ENCODE peak calls at places on chromosome 3, in eight cellular contexts. One of them, this sample, is unnamed.

GRCh38 chr3:156449712-156450574 is 105.0 kb downstream of the SSR3 start:
- DNase-seq in AG04449: no peak
- DNase-seq in left lung: no peak
- DNase-seq in PC-9: peak
- DNase-seq in neuronal stem cell: no peak
- DNase-seq in right atrium auricular region: no peak
- DNase-seq in left ventricle myocardium inferior: no peak
- DNase-seq in heart left ventricle: no peak
- DNase-seq in this sample: no peak

GRCh38 chr3:76586471-76586870 is 453.4 kb upstream of the ROBO2 start:
- DNase-seq in left lung: no peak
- DNase-seq in PC-9: no peak
- DNase-seq in left ventricle myocardium inferior: no peak
- DNase-seq in right atrium auricular region: no peak
- DNase-seq in heart left ventricle: no peak
- DNase-seq in AG04449: no peak
- DNase-seq in neuronal stem cell: no peak
- DNase-seq in this sample: no peak

GRCh38 chr3:158313344-158313927 is 203.5 kb downstream of the RSRC1 start:
- DNase-seq in left ventricle myocardium inferior: no peak
- DNase-seq in neuronal stem cell: no peak
- DNase-seq in heart left ventricle: no peak
- DNase-seq in AG04449: no peak
- DNase-seq in PC-9: no peak
- DNase-seq in right atrium auricular region: no peak
- DNase-seq in left lung: no peak
- DNase-seq in this sample: peak

GRCh38 chr3:62559831-62560445 is 186.6 kb upstream of the FEZF2 start:
- DNase-seq in left ventricle myocardium inferior: no peak
- DNase-seq in left lung: no peak
- DNase-seq in PC-9: no peak
- DNase-seq in right atrium auricular region: no peak
- DNase-seq in AG04449: no peak
- DNase-seq in heart left ventricle: no peak
- DNase-seq in neuronal stem cell: no peak
- DNase-seq in this sample: no peak

GRCh38 chr3:52015431-52016256 is 19.9 kb upstream of the RPL29 start:
- DNase-seq in AG04449: no peak
- DNase-seq in PC-9: no peak
- DNase-seq in left lung: no peak
- DNase-seq in right atrium auricular region: no peak
- DNase-seq in heart left ventricle: no peak
- DNase-seq in left ventricle myocardium inferior: no peak
- DNase-seq in neuronal stem cell: no peak
- DNase-seq in this sample: no peak

GRCh38 chr3:124140751-124141150 is 148.8 kb upstream of the ROPN1 start:
- DNase-seq in AG04449: no peak
- DNase-seq in heart left ventricle: no peak
- DNase-seq in neuronal stem cell: no peak
- DNase-seq in left ventricle myocardium inferior: no peak
- DNase-seq in left lung: no peak
- DNase-seq in right atrium auricular region: no peak
- DNase-seq in PC-9: no peak
- DNase-seq in this sample: no peak

GRCh38 chr3:109927161-109927560 is 589.8 kb upstream of the DPPA4 start:
- DNase-seq in left ventricle myocardium inferior: no peak
- DNase-seq in right atrium auricular region: no peak
- DNase-seq in heart left ventricle: no peak
- DNase-seq in PC-9: peak
- DNase-seq in left lung: no peak
- DNase-seq in neuronal stem cell: no peak
- DNase-seq in AG04449: peak
- DNase-seq in this sample: no peak

GRCh38 chr3:99895706-99896441 is 78.2 kb downstream of the CMSS1 start:
- DNase-seq in heart left ventricle: no peak
- DNase-seq in left lung: no peak
- DNase-seq in AG04449: peak
- DNase-seq in left ventricle myocardium inferior: no peak
- DNase-seq in neuronal stem cell: no peak
- DNase-seq in PC-9: peak
- DNase-seq in right atrium auricular region: no peak
- DNase-seq in this sample: no peak

GRCh38 chr3:112818289-112818688 is 28.4 kb downstream of the CD200R1L start:
- DNase-seq in heart left ventricle: no peak
- DNase-seq in left ventricle myocardium inferior: no peak
- DNase-seq in neuronal stem cell: no peak
- DNase-seq in left lung: no peak
- DNase-seq in PC-9: peak
- DNase-seq in AG04449: no peak
- DNase-seq in right atrium auricular region: no peak
- DNase-seq in this sample: no peak

GRCh38 chr3:148150141-148150540 is 547.6 kb upstream of the AGTR1 start:
- DNase-seq in left ventricle myocardium inferior: no peak
- DNase-seq in neuronal stem cell: no peak
- DNase-seq in PC-9: no peak
- DNase-seq in heart left ventricle: no peak
- DNase-seq in right atrium auricular region: no peak
- DNase-seq in left lung: no peak
- DNase-seq in AG04449: no peak
- DNase-seq in this sample: no peak

GRCh38 chr3:17678116-17678741 is 64.2 kb downstream of the TBC1D5 start:
- DNase-seq in left ventricle myocardium inferior: no peak
- DNase-seq in AG04449: no peak
- DNase-seq in left lung: no peak
- DNase-seq in neuronal stem cell: no peak
- DNase-seq in heart left ventricle: no peak
- DNase-seq in right atrium auricular region: no peak
- DNase-seq in PC-9: no peak
- DNase-seq in this sample: no peak

GRCh38 chr3:173397161-173398110 is at the start of gene NLGN1:
- DNase-seq in neuronal stem cell: peak
- DNase-seq in heart left ventricle: peak
- DNase-seq in left ventricle myocardium inferior: peak
- DNase-seq in left lung: peak
- DNase-seq in AG04449: peak
- DNase-seq in PC-9: no peak
- DNase-seq in right atrium auricular region: peak
- DNase-seq in this sample: peak

GRCh38 chr3:139870000-139870675 is 64.8 kb upstream of the CLSTN2 start:
- DNase-seq in AG04449: no peak
- DNase-seq in neuronal stem cell: no peak
- DNase-seq in heart left ventricle: no peak
- DNase-seq in left lung: no peak
- DNase-seq in PC-9: no peak
- DNase-seq in left ventricle myocardium inferior: no peak
- DNase-seq in right atrium auricular region: no peak
- DNase-seq in this sample: no peak

GRCh38 chr3:53478166-53478830 is 16.1 kb upstream of the CACNA1D start:
- DNase-seq in PC-9: no peak
- DNase-seq in left lung: no peak
- DNase-seq in heart left ventricle: no peak
- DNase-seq in left ventricle myocardium inferior: no peak
- DNase-seq in right atrium auricular region: no peak
- DNase-seq in AG04449: no peak
- DNase-seq in neuronal stem cell: no peak
- DNase-seq in this sample: no peak

GRCh38 chr3:8549354-8549753 is 47.7 kb downstream of the LMCD1 start:
- DNase-seq in neuronal stem cell: no peak
- DNase-seq in left ventricle myocardium inferior: no peak
- DNase-seq in PC-9: no peak
- DNase-seq in right atrium auricular region: no peak
- DNase-seq in left lung: no peak
- DNase-seq in AG04449: no peak
- DNase-seq in heart left ventricle: no peak
- DNase-seq in this sample: no peak

GRCh38 chr3:160648701-160649100 is 28.3 kb upstream of the ARL14 start:
- DNase-seq in right atrium auricular region: no peak
- DNase-seq in AG04449: no peak
- DNase-seq in heart left ventricle: no peak
- DNase-seq in left ventricle myocardium inferior: no peak
- DNase-seq in PC-9: no peak
- DNase-seq in neuronal stem cell: no peak
- DNase-seq in left lung: no peak
- DNase-seq in this sample: no peak

GRCh38 chr3:17052348-17052747 is 167.6 kb downstream of the PLCL2 start:
- DNase-seq in right atrium auricular region: no peak
- DNase-seq in left ventricle myocardium inferior: no peak
- DNase-seq in left lung: no peak
- DNase-seq in AG04449: no peak
- DNase-seq in heart left ventricle: no peak
- DNase-seq in PC-9: no peak
- DNase-seq in neuronal stem cell: no peak
- DNase-seq in this sample: no peak

GRCh38 chr3:52407779-52408178 is 37.1 kb downstream of the SEMA3G start:
- DNase-seq in left ventricle myocardium inferior: peak
- DNase-seq in right atrium auricular region: no peak
- DNase-seq in AG04449: no peak
- DNase-seq in left lung: no peak
- DNase-seq in neuronal stem cell: no peak
- DNase-seq in heart left ventricle: peak
- DNase-seq in PC-9: no peak
- DNase-seq in this sample: no peak

GRCh38 chr3:31462050-31462569 is 70.6 kb upstream of the STT3B start:
- DNase-seq in heart left ventricle: no peak
- DNase-seq in AG04449: no peak
- DNase-seq in PC-9: no peak
- DNase-seq in left lung: no peak
- DNase-seq in right atrium auricular region: no peak
- DNase-seq in neuronal stem cell: no peak
- DNase-seq in left ventricle myocardium inferior: no peak
- DNase-seq in this sample: no peak

GRCh38 chr3:170815340-170815739 is 54.7 kb downstream of the RPL22L1 start:
- DNase-seq in PC-9: peak
- DNase-seq in heart left ventricle: no peak
- DNase-seq in neuronal stem cell: no peak
- DNase-seq in left ventricle myocardium inferior: no peak
- DNase-seq in left lung: no peak
- DNase-seq in right atrium auricular region: no peak
- DNase-seq in AG04449: no peak
- DNase-seq in this sample: no peak

GRCh38 chr3:141115752-141116541 is 64.8 kb downstream of the SPSB4 start:
- DNase-seq in left lung: no peak
- DNase-seq in left ventricle myocardium inferior: no peak
- DNase-seq in neuronal stem cell: no peak
- DNase-seq in heart left ventricle: no peak
- DNase-seq in PC-9: no peak
- DNase-seq in AG04449: no peak
- DNase-seq in right atrium auricular region: peak
- DNase-seq in this sample: no peak

GRCh38 chr3:185280572-185281365 is 26.9 kb upstream of the EHHADH start:
- DNase-seq in neuronal stem cell: no peak
- DNase-seq in right atrium auricular region: no peak
- DNase-seq in AG04449: no peak
- DNase-seq in left lung: no peak
- DNase-seq in heart left ventricle: no peak
- DNase-seq in left ventricle myocardium inferior: no peak
- DNase-seq in PC-9: peak
- DNase-seq in this sample: peak

GRCh38 chr3:36700537-36701248 is 63.7 kb downstream of the DCLK3 start:
- DNase-seq in AG04449: no peak
- DNase-seq in left lung: peak
- DNase-seq in neuronal stem cell: peak
- DNase-seq in PC-9: peak
- DNase-seq in left ventricle myocardium inferior: peak
- DNase-seq in right atrium auricular region: no peak
- DNase-seq in heart left ventricle: peak
- DNase-seq in this sample: peak

GRCh38 chr3:194278186-194278845 is 72.8 kb downstream of the CPN2 start:
- DNase-seq in right atrium auricular region: peak
- DNase-seq in heart left ventricle: peak
- DNase-seq in left lung: no peak
- DNase-seq in neuronal stem cell: no peak
- DNase-seq in AG04449: no peak
- DNase-seq in PC-9: no peak
- DNase-seq in left ventricle myocardium inferior: no peak
- DNase-seq in this sample: no peak

GRCh38 chr3:150797155-150797554 is 34.2 kb upstream of the SIAH2 start:
- DNase-seq in PC-9: no peak
- DNase-seq in right atrium auricular region: no peak
- DNase-seq in left ventricle myocardium inferior: no peak
- DNase-seq in neuronal stem cell: no peak
- DNase-seq in AG04449: no peak
- DNase-seq in heart left ventricle: no peak
- DNase-seq in left lung: no peak
- DNase-seq in this sample: no peak

GRCh38 chr3:195918176-195918575 is 9.8 kb upstream of the TNK2 start:
- DNase-seq in left lung: no peak
- DNase-seq in neuronal stem cell: no peak
- DNase-seq in AG04449: no peak
- DNase-seq in PC-9: no peak
- DNase-seq in left ventricle myocardium inferior: peak
- DNase-seq in right atrium auricular region: no peak
- DNase-seq in heart left ventricle: no peak
- DNase-seq in this sample: no peak
- H3K4me3 ChIP-seq in left lung: no peak
- H3K4me3 ChIP-seq in neuronal stem cell: no peak
- H3K4me3 ChIP-seq in AG04449: no peak
- H3K4me3 ChIP-seq in PC-9: no peak
- H3K4me3 ChIP-seq in left ventricle myocardium inferior: no peak
- H3K4me3 ChIP-seq in right atrium auricular region: no peak
- H3K4me3 ChIP-seq in heart left ventricle: no peak
- H3K4me3 ChIP-seq in this sample: no peak

GRCh38 chr3:192408007-192408655 is 319.2 kb downstream of the FGF12 start:
- DNase-seq in left ventricle myocardium inferior: peak
- DNase-seq in AG04449: no peak
- DNase-seq in right atrium auricular region: no peak
- DNase-seq in PC-9: no peak
- DNase-seq in left lung: no peak
- DNase-seq in neuronal stem cell: peak
- DNase-seq in heart left ventricle: no peak
- DNase-seq in this sample: no peak
- H3K4me3 ChIP-seq in left ventricle myocardium inferior: peak
- H3K4me3 ChIP-seq in AG04449: no peak
- H3K4me3 ChIP-seq in right atrium auricular region: peak
- H3K4me3 ChIP-seq in PC-9: no peak
- H3K4me3 ChIP-seq in left lung: peak
- H3K4me3 ChIP-seq in neuronal stem cell: peak
- H3K4me3 ChIP-seq in heart left ventricle: peak
- H3K4me3 ChIP-seq in this sample: peak

DNA sequence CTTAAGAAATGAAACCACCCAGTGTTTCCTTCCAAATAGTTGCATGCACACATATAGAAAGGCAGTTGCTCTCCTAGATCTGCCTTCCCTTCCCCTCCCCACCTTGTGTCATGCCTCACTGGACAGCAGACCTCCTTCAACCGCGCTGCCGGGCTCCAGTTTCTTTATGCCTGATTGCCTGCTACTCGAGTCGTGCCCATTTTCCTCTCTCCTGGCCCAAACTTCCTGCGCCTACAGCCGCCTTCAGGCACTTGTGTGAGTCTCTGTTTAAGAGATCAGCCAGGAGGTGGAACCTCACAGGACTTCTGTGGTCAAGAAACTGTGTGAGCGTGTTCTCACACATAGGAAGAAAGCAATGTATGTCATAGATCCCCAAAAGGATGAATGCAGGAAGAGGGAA is 8.8 kb upstream of the FAM107A start:
- DNase-seq in right atrium auricular region: no peak
- DNase-seq in AG04449: no peak
- DNase-seq in left lung: no peak
- DNase-seq in neuronal stem cell: no peak
- DNase-seq in PC-9: no peak
- DNase-seq in left ventricle myocardium inferior: no peak
- DNase-seq in heart left ventricle: no peak
- DNase-seq in this sample: no peak
- H3K4me3 ChIP-seq in right atrium auricular region: peak
- H3K4me3 ChIP-seq in AG04449: no peak
- H3K4me3 ChIP-seq in left lung: no peak
- H3K4me3 ChIP-seq in neuronal stem cell: no peak
- H3K4me3 ChIP-seq in PC-9: peak
- H3K4me3 ChIP-seq in left ventricle myocardium inferior: peak
- H3K4me3 ChIP-seq in heart left ventricle: peak
- H3K4me3 ChIP-seq in this sample: no peak

GRCh38 chr3:123110238-123110952 is 43.6 kb downstream of the PDIA5 start:
- DNase-seq in neuronal stem cell: peak
- DNase-seq in left ventricle myocardium inferior: no peak
- DNase-seq in AG04449: no peak
- DNase-seq in PC-9: no peak
- DNase-seq in heart left ventricle: no peak
- DNase-seq in left lung: no peak
- DNase-seq in right atrium auricular region: no peak
- DNase-seq in this sample: no peak
- H3K4me3 ChIP-seq in neuronal stem cell: no peak
- H3K4me3 ChIP-seq in left ventricle myocardium inferior: no peak
- H3K4me3 ChIP-seq in AG04449: no peak
- H3K4me3 ChIP-seq in PC-9: no peak
- H3K4me3 ChIP-seq in heart left ventricle: no peak
- H3K4me3 ChIP-seq in left lung: no peak
- H3K4me3 ChIP-seq in right atrium auricular region: no peak
- H3K4me3 ChIP-seq in this sample: no peak

This sample was measured in NT2/D1.